ENCODE peak calls at places on chromosome 2, in six cellular contexts. W, I, Z, D, K and F are unnamed samples.
A peak's percentile ranks its signal among the peaks of the same experiment; 100 is the strongest.

GRCh38 chr2:145379934-145380333 is 860.0 kb upstream of the ZEB2 start:
- DNase-seq in W (no peak), I (no peak), Z (no peak), D (no peak), K (no peak), F (no peak)

GRCh38 chr2:202327887-202328286 is 48.2 kb upstream of the BMPR2 start:
- DNase-seq in W (no peak), I (no peak), Z (no peak), D (no peak), K (no peak), F (no peak)

GRCh38 chr2:8477511-8478132 is 204.2 kb upstream of the ID2 start:
- DNase-seq in W (no peak), I (peak; percentile 42), Z (peak; percentile 30), D (no peak), K (no peak), F (no peak)

GRCh38 chr2:46325178-46325928 is 28.1 kb downstream of the EPAS1 start:
- DNase-seq in W (no peak), I (peak; percentile 81), Z (no peak), D (peak; percentile 59), K (no peak), F (no peak)

GRCh38 chr2:72325592-72326422 is 178.1 kb upstream of the CYP26B1 start:
- DNase-seq in W (peak; percentile 51), I (peak; percentile 52), Z (peak; percentile 52), D (peak; percentile 21), K (no peak), F (peak; percentile 42)

GRCh38 chr2:45765847-45766254 is 114.4 kb downstream of the PRKCE start:
- DNase-seq in W (no peak), I (no peak), Z (no peak), D (no peak), K (no peak), F (no peak)

GRCh38 chr2:79936715-79937114 is 367.8 kb downstream of the LRRTM1 start:
- DNase-seq in W (no peak), I (no peak), Z (no peak), D (no peak), K (no peak), F (no peak)

GRCh38 chr2:120802161-120802560 is 66.5 kb downstream of the GLI2 start:
- DNase-seq in W (no peak), I (no peak), Z (no peak), D (peak; percentile 48), K (no peak), F (no peak)

GRCh38 chr2:96856776-96857673 is 791 bp downstream of the ANKRD39 start:
- DNase-seq in W (no peak), I (no peak), Z (peak; percentile 48), D (peak; percentile 40), K (no peak), F (no peak)

GRCh38 chr2:99389946-99390345 is 52.8 kb downstream of the EIF5B start:
- DNase-seq in W (no peak), I (no peak), Z (no peak), D (peak; percentile 26), K (no peak), F (no peak)

GRCh38 chr2:132597831-132598230 is 72.2 kb downstream of the LYPD1 start:
- DNase-seq in W (no peak), I (no peak), Z (no peak), D (no peak), K (no peak), F (no peak)

GRCh38 chr2:98134138-98134537 is 47.2 kb downstream of the VWA3B start:
- DNase-seq in W (no peak), I (no peak), Z (no peak), D (peak; percentile 76), K (no peak), F (peak; percentile 25)

GRCh38 chr2:231138699-231139098 is 13.9 kb upstream of the HTR2B start:
- DNase-seq in W (peak; percentile 30), I (no peak), Z (no peak), D (no peak), K (no peak), F (no peak)

GRCh38 chr2:8329660-8330622 is 351.9 kb upstream of the ID2 start:
- DNase-seq in W (no peak), I (no peak), Z (no peak), D (no peak), K (no peak), F (no peak)

GRCh38 chr2:204282525-204282924 is 262.8 kb upstream of the PARD3B start:
- DNase-seq in W (no peak), I (no peak), Z (no peak), D (no peak), K (no peak), F (no peak)

GRCh38 chr2:39403311-39403710 is 33.8 kb downstream of the MAP4K3 start:
- DNase-seq in W (no peak), I (no peak), Z (no peak), D (no peak), K (no peak), F (no peak)

GRCh38 chr2:197883354-197884032 is 79.1 kb downstream of the PLCL1 start:
- DNase-seq in W (no peak), I (no peak), Z (no peak), D (peak; percentile 75), K (no peak), F (no peak)

GRCh38 chr2:196331816-196332215 is 160.4 kb upstream of the STK17B start:
- DNase-seq in W (no peak), I (no peak), Z (no peak), D (peak; percentile 61), K (no peak), F (no peak)

GRCh38 chr2:182577816-182578215 is 138.2 kb upstream of the DNAJC10 start:
- DNase-seq in W (no peak), I (no peak), Z (no peak), D (no peak), K (no peak), F (no peak)

DNA sequence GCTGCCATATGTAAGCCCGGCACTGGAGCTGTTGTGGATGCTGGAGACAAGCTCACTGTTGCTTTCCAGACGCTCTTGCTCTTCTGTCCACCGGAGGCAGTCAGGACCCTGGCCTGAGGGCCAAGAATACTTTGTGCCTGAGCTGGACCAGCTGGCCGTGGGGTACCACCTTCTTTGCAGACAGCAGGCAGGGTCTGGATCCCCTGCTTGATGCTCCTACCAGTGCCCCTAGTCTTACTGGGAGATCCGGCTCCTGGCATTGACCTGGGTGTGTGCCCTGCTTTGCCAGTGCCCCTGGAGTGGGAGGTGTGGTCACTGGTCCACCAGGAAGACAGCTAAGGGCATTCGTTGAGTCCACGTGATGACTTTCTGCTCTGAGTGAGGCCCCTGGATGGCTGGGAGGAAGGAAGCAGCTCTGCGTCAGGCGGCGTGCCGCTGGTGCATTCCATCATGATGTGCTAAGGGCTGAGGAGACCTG is 59.3 kb downstream of the LRRFIP1 start:
- DNase-seq in W (no peak), I (no peak), Z (no peak), D (peak; percentile 59), K (no peak), F (no peak)
- TF ChIP-seq CTCF in W (no peak), I (no peak), Z (peak; percentile 49), D (peak; percentile 34), K (no peak), F (peak; percentile 42)

GRCh38 chr2:56113571-56113970 is 70.2 kb upstream of the CCDC85A start:
- DNase-seq in W (peak; percentile 7), I (no peak), Z (no peak), D (no peak), K (no peak), F (no peak)

GRCh38 chr2:56104951-56105350 is 78.8 kb upstream of the CCDC85A start:
- DNase-seq in W (no peak), I (no peak), Z (no peak), D (no peak), K (no peak), F (peak; percentile 74)

GRCh38 chr2:56107486-56107885 is 76.3 kb upstream of the CCDC85A start:
- DNase-seq in W (no peak), I (no peak), Z (no peak), D (no peak), K (no peak), F (no peak)

GRCh38 chr2:56102866-56103265 is 80.9 kb upstream of the CCDC85A start:
- DNase-seq in W (no peak), I (no peak), Z (peak; percentile 7), D (no peak), K (no peak), F (no peak)

GRCh38 chr2:56108806-56109205 is 75.0 kb upstream of the CCDC85A start:
- DNase-seq in W (no peak), I (no peak), Z (no peak), D (no peak), K (no peak), F (no peak)
- TF ChIP-seq CTCF in W (no peak), I (no peak), Z (peak; percentile 35), D (no peak), K (no peak), F (no peak)

DNA sequence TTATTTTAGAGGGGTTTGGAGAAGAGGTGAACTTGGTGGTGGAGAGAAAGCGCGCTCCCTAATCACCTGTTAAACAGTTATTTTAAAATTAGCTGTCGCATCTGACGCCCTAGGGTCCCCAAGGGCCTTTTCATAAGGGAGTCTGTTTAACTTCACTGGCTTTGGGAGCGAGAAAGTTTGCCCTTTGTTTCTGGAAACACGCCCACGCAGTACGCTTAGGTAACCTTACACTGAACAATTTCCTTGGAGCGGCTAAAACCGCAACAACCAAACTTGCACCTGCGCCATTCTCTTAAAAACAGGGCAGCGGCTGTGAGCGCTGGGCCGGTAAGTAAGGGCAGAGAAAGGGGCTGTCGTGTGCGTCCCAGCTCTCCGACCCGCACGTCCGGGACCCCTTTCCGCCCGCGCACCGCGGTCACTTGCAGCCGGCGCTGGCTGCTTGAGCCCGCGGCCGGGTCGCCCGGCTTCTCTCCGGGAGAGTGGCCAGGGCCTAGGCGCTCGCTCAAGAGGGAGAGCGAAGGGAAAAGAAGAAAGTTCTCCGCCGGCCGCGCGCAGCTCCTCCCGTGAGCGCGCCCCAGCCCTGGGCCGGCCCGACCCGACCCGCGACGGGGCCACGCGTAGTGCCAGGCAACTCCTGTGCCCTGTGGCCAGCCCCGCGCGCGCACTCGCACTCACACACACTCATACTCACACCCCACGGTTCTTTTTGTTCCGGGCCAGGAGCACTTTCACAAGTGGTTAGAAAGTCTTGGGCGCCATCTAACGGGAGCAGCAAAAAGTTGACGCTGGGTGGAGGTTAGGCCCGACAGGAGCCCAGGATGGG is 19.2 kb downstream of the POU3F3 start:
- DNase-seq in W (peak; percentile 76), I (peak; percentile 84), Z (peak; percentile 67), D (peak; percentile 72), K (no peak), F (peak; percentile 71)
- TF ChIP-seq CTCF in W (peak; percentile 62), I (peak; percentile 65), Z (peak; percentile 75), D (peak; percentile 62), K (peak; percentile 13), F (no peak)

DNA sequence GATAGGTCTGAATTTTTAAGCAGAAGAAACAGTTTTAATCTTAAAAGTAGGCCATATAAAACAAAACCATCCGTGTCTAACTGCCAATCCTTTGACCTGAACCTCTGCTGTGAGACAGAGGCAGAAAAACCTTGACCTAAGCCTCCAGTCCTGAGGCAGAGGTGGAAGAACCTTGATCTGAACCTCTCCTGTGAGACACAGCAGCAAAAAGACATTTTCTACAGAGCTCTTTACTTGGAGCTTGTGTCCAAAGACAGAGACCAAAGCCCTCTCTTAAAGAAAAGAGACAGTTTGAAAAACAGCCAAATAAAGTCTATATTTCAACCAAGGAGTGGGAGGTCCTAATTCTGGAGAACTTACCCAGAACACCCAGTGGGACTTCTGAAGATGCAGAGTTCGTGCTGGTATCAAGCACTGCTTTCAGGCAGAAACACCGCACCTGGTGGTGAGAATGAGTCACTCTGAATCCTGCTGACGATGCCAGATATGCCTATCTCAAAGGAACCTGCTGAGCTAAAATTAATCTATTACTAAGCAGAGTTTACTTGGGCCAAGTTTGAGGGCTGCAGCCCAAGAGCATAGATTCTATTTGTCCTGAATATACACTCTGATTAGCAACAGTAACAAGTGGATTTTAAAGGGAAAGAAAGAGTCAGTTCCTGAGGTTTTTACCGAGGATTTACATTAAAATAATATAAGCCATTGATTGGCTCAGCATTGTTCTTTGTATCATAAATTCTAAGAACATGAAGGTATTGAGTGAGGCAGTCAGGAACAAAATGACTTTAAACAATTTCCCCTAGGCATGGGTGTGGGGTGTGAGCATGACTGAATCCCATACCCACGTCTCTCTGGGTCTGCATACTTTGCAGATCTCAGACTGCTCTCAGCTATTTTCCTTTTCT is 806.4 kb downstream of the TRIB2 start:
- DNase-seq in W (no peak), I (peak; percentile 71), Z (peak; percentile 68), D (peak; percentile 1), K (no peak), F (no peak)
- TF ChIP-seq CTCF in W (no peak), I (no peak), Z (no peak), D (no peak), K (no peak), F (no peak)